ENCODE peak calls at places on chromosomes 4 and X, in seven cellular contexts. M, B, Z, J, Y, V and T are unnamed samples. For H3K4me1, the result is how much of the 10 kb centered on the place peaks cover.

GRCh38 chr4:72489267-72489666 is 79.8 kb downstream of the ADAMTS3 start:
- DNase-seq in M (no peak), B (no peak), Z (no peak), J (peak), Y (no peak), V (peak), T (peak)

GRCh38 chrX:47204970-47205369 is 11.3 kb downstream of the UBA1 start:
- DNase-seq in M (no peak), B (peak), Z (no peak), J (no peak), Y (no peak), V (no peak), T (no peak)

GRCh38 chrX:93874554-93874953 is 200.5 kb downstream of the FAM133A start:
- DNase-seq in M (no peak), B (peak), Z (no peak), J (no peak), Y (peak), V (no peak), T (peak)

GRCh38 chr4:130530505-130530904 is 1434.6 kb downstream of the C4orf33 start:
- DNase-seq in M (no peak), B (no peak), Z (no peak), J (no peak), Y (no peak), V (no peak), T (no peak)

GRCh38 chr4:41998019-41998418 is 7.7 kb downstream of the SLC30A9 start:
- DNase-seq in M (no peak), B (no peak), Z (no peak), J (no peak), Y (no peak), V (no peak), T (no peak)

GRCh38 chrX:48626401-48627298 is 29.4 kb downstream of the WDR13 start:
- DNase-seq in M (no peak), B (no peak), Z (no peak), J (no peak), Y (no peak), V (peak), T (peak)

GRCh38 chr4:25425361-25425760 is 48.3 kb downstream of the ANAPC4 start:
- DNase-seq in M (no peak), B (no peak), Z (no peak), J (no peak), Y (no peak), V (no peak), T (no peak)

GRCh38 chr4:67207941-67208441 is 337.3 kb downstream of the CENPC start:
- DNase-seq in M (no peak), B (no peak), Z (no peak), J (no peak), Y (no peak), V (no peak), T (no peak)

GRCh38 chrX:136106920-136107534 is 40.3 kb upstream of the FHL1 start:
- DNase-seq in M (no peak), B (no peak), Z (no peak), J (no peak), Y (no peak), V (no peak), T (no peak)

GRCh38 chr4:160745126-160745525 is 1418.7 kb downstream of the FSTL5 start:
- DNase-seq in M (no peak), B (no peak), Z (no peak), J (no peak), Y (no peak), V (no peak), T (no peak)

GRCh38 chr4:139559095-139559490 is 3.1 kb upstream of the SETD7 start:
- DNase-seq in M (no peak), B (no peak), Z (no peak), J (no peak), Y (no peak), V (no peak), T (no peak)

GRCh38 chr4:40194602-40195161 is 2.1 kb upstream of the RHOH start:
- DNase-seq in M (no peak), B (no peak), Z (peak), J (peak), Y (no peak), V (peak), T (no peak)

GRCh38 chrX:10529344-10529743 is 91.0 kb downstream of the MID1 start:
- DNase-seq in M (no peak), B (no peak), Z (no peak), J (peak), Y (no peak), V (peak), T (peak)

GRCh38 chr4:7266525-7267292 is 74.4 kb downstream of the SORCS2 start:
- DNase-seq in M (no peak), B (no peak), Z (no peak), J (peak), Y (peak), V (peak), T (peak)

GRCh38 chr4:68466185-68466584 is 18.9 kb downstream of the TMPRSS11E start:
- DNase-seq in M (no peak), B (no peak), Z (no peak), J (peak), Y (no peak), V (peak), T (peak)

GRCh38 chr4:86218721-86219481 is 141.0 kb downstream of the MAPK10 start:
- DNase-seq in M (no peak), B (peak), Z (peak), J (peak), Y (no peak), V (peak), T (peak)

GRCh38 chr4:181291615-181292014 is 951.6 kb upstream of the TENM3 start:
- DNase-seq in M (no peak), B (no peak), Z (no peak), J (no peak), Y (no peak), V (no peak), T (no peak)

GRCh38 chr4:152848508-152848907 is 68.8 kb downstream of the ARFIP1 start:
- DNase-seq in M (no peak), B (no peak), Z (no peak), J (no peak), Y (no peak), V (no peak), T (no peak)

GRCh38 chrX:65034641-65035450 is 58.6 kb upstream of the ZC4H2 start:
- DNase-seq in M (no peak), B (peak), Z (peak), J (peak), Y (peak), V (peak), T (peak)

GRCh38 chrX:24619647-24620046 is 27.5 kb downstream of the PCYT1B start:
- DNase-seq in M (no peak), B (no peak), Z (no peak), J (peak), Y (no peak), V (peak), T (peak)

GRCh38 chr4:53118676-53119075 is 247.2 kb downstream of the SCFD2 start:
- DNase-seq in M (no peak), B (no peak), Z (no peak), J (no peak), Y (no peak), V (no peak), T (no peak)

GRCh38 chrX:150781711-150782110 is 88.5 kb downstream of the MTMR1 start:
- DNase-seq in M (no peak), B (no peak), Z (no peak), J (no peak), Y (no peak), V (no peak), T (no peak)

GRCh38 chr4:184104419-184105101 is 113.1 kb downstream of the ENPP6 start:
- DNase-seq in M (no peak), B (no peak), Z (no peak), J (no peak), Y (no peak), V (no peak), T (no peak)

GRCh38 chrX:12210196-12210815 is 72.0 kb downstream of the FRMPD4 start:
- DNase-seq in M (no peak), B (no peak), Z (no peak), J (peak), Y (no peak), V (peak), T (peak)

GRCh38 chr4:73885570-73886230 is 16.5 kb downstream of the CXCL1 start:
- DNase-seq in M (no peak), B (no peak), Z (no peak), J (no peak), Y (no peak), V (no peak), T (peak)

GRCh38 chr4:105963461-105964400 is 68.5 kb downstream of the NPNT start:
- DNase-seq in M (no peak), B (no peak), Z (no peak), J (no peak), Y (no peak), V (no peak), T (peak)

GRCh38 chr4:70586841-70587240 is 5.2 kb upstream of the AMBN start:
- DNase-seq in M (no peak), B (no peak), Z (no peak), J (no peak), Y (no peak), V (no peak), T (no peak)

GRCh38 chr4:121814756-121815155 is 8.9 kb downstream of the CCNA2 start:
- DNase-seq in M (no peak), B (no peak), Z (no peak), J (no peak), Y (no peak), V (peak), T (no peak)

GRCh38 chr4:15601862-15602261 is 53.3 kb downstream of the FBXL5 start:
- DNase-seq in M (no peak), B (no peak), Z (no peak), J (no peak), Y (no peak), V (no peak), T (peak)

GRCh38 chr4:2596153-2596552 is 59.7 kb downstream of the FAM193A start:
- DNase-seq in M (no peak), B (no peak), Z (no peak), J (no peak), Y (no peak), V (no peak), T (no peak)

GRCh38 chr4:80321341-80321740 is 14.2 kb upstream of the CFAP299 start:
- DNase-seq in M (no peak), B (no peak), Z (no peak), J (no peak), Y (no peak), V (no peak), T (no peak)

GRCh38 chr4:169412046-169412445 is 141.3 kb upstream of the SH3RF1 start:
- DNase-seq in M (no peak), B (no peak), Z (no peak), J (no peak), Y (peak), V (no peak), T (peak)

GRCh38 chr4:30619679-30620078 is 100.5 kb upstream of the PCDH7 start:
- DNase-seq in M (peak), B (no peak), Z (no peak), J (peak), Y (no peak), V (no peak), T (no peak)

GRCh38 chrX:136745215-136746173 is 35.2 kb downstream of the ARHGEF6 start:
- DNase-seq in M (no peak), B (no peak), Z (no peak), J (peak), Y (no peak), V (no peak), T (no peak)

GRCh38 chr4:164731827-164732474 is 22.0 kb upstream of the SMIM31 start:
- DNase-seq in M (peak), B (peak), Z (peak), J (peak), Y (peak), V (peak), T (peak)

GRCh38 chrX:130260316-130260715 is 8.4 kb downstream of the ZNF280C start:
- DNase-seq in M (no peak), B (no peak), Z (no peak), J (peak), Y (no peak), V (peak), T (peak)

GRCh38 chr4:168776382-168776781 is 233.7 kb downstream of the CBR4 start:
- DNase-seq in M (no peak), B (no peak), Z (no peak), J (no peak), Y (no peak), V (no peak), T (no peak)

GRCh38 chr4:172654482-172654881 is 514.1 kb upstream of the GALNT7 start:
- DNase-seq in M (no peak), B (no peak), Z (no peak), J (no peak), Y (no peak), V (no peak), T (no peak)

GRCh38 chrX:40009462-40009851 is 88.3 kb downstream of the BCOR start:
- DNase-seq in M (no peak), B (peak), Z (no peak), J (no peak), Y (peak), V (no peak), T (no peak)

GRCh38 chrX:40010550-40011364 is 87.0 kb downstream of the BCOR start:
- DNase-seq in M (no peak), B (peak), Z (no peak), J (no peak), Y (peak), V (no peak), T (no peak)

GRCh38 chrX:40007746-40008705 is 89.7 kb downstream of the BCOR start:
- DNase-seq in M (no peak), B (peak), Z (no peak), J (no peak), Y (no peak), V (no peak), T (no peak)

GRCh38 chrX:40009890-40010289 is 87.9 kb downstream of the BCOR start:
- DNase-seq in M (no peak), B (peak), Z (no peak), J (no peak), Y (no peak), V (no peak), T (no peak)

GRCh38 chrX:40008841-40009461 is 88.8 kb downstream of the BCOR start:
- DNase-seq in M (no peak), B (peak), Z (no peak), J (peak), Y (peak), V (no peak), T (no peak)
- H3K9ac ChIP-seq in M (no peak), B (no peak), Z (no peak), J (no peak), Y (peak), V (no peak), T (no peak)

GRCh38 chr4:163474027-163474426 is 473 bp upstream of the TKTL2 start:
- DNase-seq in M (no peak), B (no peak), Z (no peak), J (no peak), Y (no peak), V (no peak), T (no peak)
- H3K4me2 ChIP-seq in M (no peak), B (no peak), Z (no peak), J (no peak), Y (no peak), V (no peak), T (no peak)

DNA sequence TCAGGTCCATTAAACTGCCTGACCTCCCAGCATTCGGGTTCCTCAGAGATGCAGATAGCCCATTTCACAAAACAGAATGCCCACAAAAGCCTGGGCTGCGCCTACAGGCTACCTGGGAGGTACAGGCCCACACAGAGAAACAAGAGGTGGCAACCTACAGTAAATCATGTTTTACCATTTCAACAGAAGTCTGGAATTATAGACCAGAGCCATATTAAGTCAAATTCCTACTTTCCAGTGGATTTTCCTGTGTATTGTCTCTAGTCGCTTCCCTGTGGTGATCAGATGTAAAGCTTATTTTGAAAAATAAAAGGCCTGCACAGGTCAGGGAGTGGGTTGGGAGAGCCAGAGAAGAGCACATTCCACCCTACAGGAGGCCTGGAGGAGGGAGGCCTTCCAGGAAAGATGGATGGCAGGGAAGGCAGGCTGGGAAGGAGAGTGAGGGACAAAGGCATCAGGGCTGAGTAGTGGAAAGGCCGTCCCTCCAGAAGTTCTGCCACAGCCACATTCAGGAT is 19.1 kb upstream of the USO1 start:
- DNase-seq in M (no peak), B (peak), Z (no peak), J (no peak), Y (peak), V (no peak), T (no peak)
- H3K4me1 ChIP-seq in M (under half), B (under half), Z (under half), J (under half), Y (under half), V (under half), T (under half)

GRCh38 chr4:155954118-155954503 is 445 bp upstream of the CTSO start:
- DNase-seq in M (no peak), B (no peak), Z (no peak), J (peak), Y (no peak), V (no peak), T (no peak)
- H3K9ac ChIP-seq in M (peak), B (no peak), Z (peak), J (peak), Y (peak), V (peak), T (peak)